ENCODE peak calls at places on chromosomes 11 and 22, in six cellular contexts. N is left ventricle myocardium inferior, D is GM20000, J is GM13976, X is dorsolateral prefrontal cortex, M is HCT116. O is an unnamed sample.

GRCh38 chr11:88415495-88415894 is 78.0 kb upstream of the CTSC start:
- DNase-seq in N (no peak), D (no peak), J (no peak), X (no peak), M (no peak), O (no peak)

GRCh38 chr11:78008174-78008573 is 13.7 kb upstream of the INTS4 start:
- DNase-seq in N (no peak), D (no peak), J (no peak), X (no peak), M (no peak), O (no peak)

GRCh38 chr11:129270471-129270870 is 78.3 kb upstream of the ARHGAP32 start:
- DNase-seq in N (no peak), D (no peak), J (no peak), X (no peak), M (no peak), O (no peak)

GRCh38 chr22:49960967-49961600 is 512 bp downstream of the PIM3 start:
- DNase-seq in N (peak), D (peak), J (no peak), X (no peak), M (no peak), O (peak)

GRCh38 chr22:41848468-41848867 is 15.6 kb downstream of the SREBF2 start:
- DNase-seq in N (peak), D (no peak), J (no peak), X (no peak), M (no peak), O (no peak)

GRCh38 chr11:68302256-68303054 is 9.9 kb upstream of the LRP5 start:
- DNase-seq in N (no peak), D (no peak), J (no peak), X (no peak), M (peak), O (no peak)

GRCh38 chr22:38345782-38346181 is 28.5 kb upstream of the CSNK1E start:
- DNase-seq in N (no peak), D (no peak), J (no peak), X (no peak), M (no peak), O (no peak)

GRCh38 chr11:35711173-35711910 is 48.8 kb downstream of the TRIM44 start:
- DNase-seq in N (no peak), D (no peak), J (no peak), X (no peak), M (no peak), O (no peak)

GRCh38 chr11:67640758-67641113 is 1.2 kb upstream of the TBX10 start:
- DNase-seq in N (no peak), D (no peak), J (no peak), X (no peak), M (no peak), O (no peak)

GRCh38 chr11:63620928-63621539 is 6.8 kb upstream of the PLAAT3 start:
- DNase-seq in N (no peak), D (no peak), J (no peak), X (no peak), M (no peak), O (no peak)

GRCh38 chr22:37999236-37999635 is 14.9 kb upstream of the SOX10 start:
- DNase-seq in N (no peak), D (no peak), J (no peak), X (no peak), M (peak), O (no peak)

GRCh38 chr11:23455291-23455864 is 595.1 kb upstream of the CCDC179 start:
- DNase-seq in N (no peak), D (no peak), J (no peak), X (no peak), M (no peak), O (no peak)

GRCh38 chr11:62555464-62556092 is 9.0 kb upstream of the AHNAK start:
- DNase-seq in N (peak), D (peak), J (peak), X (no peak), M (no peak), O (peak)

GRCh38 chr22:17570851-17571631 is 7.7 kb downstream of the SLC25A18 start:
- DNase-seq in N (peak), D (no peak), J (no peak), X (peak), M (no peak), O (no peak)

GRCh38 chr11:16790484-16791240 is 52.2 kb downstream of the C11orf58 start:
- DNase-seq in N (no peak), D (no peak), J (no peak), X (no peak), M (no peak), O (no peak)

GRCh38 chr11:595400-595799 is 19.1 kb downstream of the PHRF1 start:
- DNase-seq in N (no peak), D (no peak), J (no peak), X (no peak), M (no peak), O (no peak)

GRCh38 chr11:67269401-67270255 is 3.4 kb downstream of the GRK2 start:
- DNase-seq in N (no peak), D (no peak), J (no peak), X (peak), M (no peak), O (no peak)

GRCh38 chr11:6502382-6502781 is 5.3 kb downstream of the DNHD1 start:
- DNase-seq in N (no peak), D (no peak), J (no peak), X (no peak), M (no peak), O (no peak)

GRCh38 chr11:42524534-42525227 is 787.1 kb upstream of the API5 start:
- DNase-seq in N (peak), D (peak), J (peak), X (peak), M (no peak), O (peak)

GRCh38 chr11:30244255-30244654 is 13.4 kb downstream of the FSHB start:
- DNase-seq in N (no peak), D (no peak), J (no peak), X (no peak), M (peak), O (no peak)

GRCh38 chr22:42179616-42180015 is 49.0 kb upstream of the CYP2D6 start:
- DNase-seq in N (no peak), D (no peak), J (no peak), X (peak), M (no peak), O (no peak)

GRCh38 chr11:128471138-128471661 is 116.2 kb downstream of the ETS1 start:
- DNase-seq in N (no peak), D (peak), J (peak), X (no peak), M (no peak), O (peak)

GRCh38 chr11:43818220-43818619 is 62.4 kb upstream of the ALKBH3 start:
- DNase-seq in N (no peak), D (no peak), J (no peak), X (no peak), M (no peak), O (no peak)

GRCh38 chr11:8810331-8811301 is 100.4 kb upstream of the AKIP1 start:
- DNase-seq in N (peak), D (peak), J (peak), X (peak), M (no peak), O (peak)

GRCh38 chr22:17443413-17444203 is 74.3 kb downstream of the CECR2 start:
- DNase-seq in N (no peak), D (no peak), J (no peak), X (peak), M (no peak), O (no peak)

GRCh38 chr11:45725121-45725520 is 59.7 kb upstream of the CHST1 start:
- DNase-seq in N (no peak), D (no peak), J (no peak), X (peak), M (no peak), O (no peak)

GRCh38 chr22:43262990-43263644 is 76.2 kb upstream of the TTLL12 start:
- DNase-seq in N (peak), D (peak), J (peak), X (no peak), M (no peak), O (peak)

GRCh38 chr11:20357150-20357549 is 6.4 kb upstream of the HTATIP2 start:
- DNase-seq in N (no peak), D (no peak), J (no peak), X (no peak), M (no peak), O (no peak)

GRCh38 chr11:95119361-95120060 is 29.9 kb downstream of the ENDOD1 start:
- DNase-seq in N (no peak), D (no peak), J (no peak), X (no peak), M (no peak), O (no peak)

GRCh38 chr22:33328789-33329296 is 270.7 kb upstream of the SYN3 start:
- DNase-seq in N (no peak), D (no peak), J (no peak), X (no peak), M (no peak), O (no peak)

GRCh38 chr11:66951927-66952337 is 6.3 kb downstream of the PC start:
- DNase-seq in N (no peak), D (no peak), J (no peak), X (peak), M (no peak), O (no peak)

GRCh38 chr11:135074397-135074998 is 662.5 kb upstream of the B3GAT1 start:
- DNase-seq in N (no peak), D (no peak), J (no peak), X (no peak), M (no peak), O (no peak)

GRCh38 chr11:59283825-59284772 is 71.4 kb upstream of the MPEG1 start:
- DNase-seq in N (no peak), D (peak), J (peak), X (no peak), M (peak), O (peak)

GRCh38 chr11:86151188-86152005 is 82.5 kb upstream of the PICALM start:
- DNase-seq in N (peak), D (no peak), J (no peak), X (no peak), M (no peak), O (no peak)

GRCh38 chr11:110425751-110426545 is 3.8 kb upstream of the FDX1 start:
- DNase-seq in N (no peak), D (no peak), J (no peak), X (no peak), M (no peak), O (no peak)

GRCh38 chr11:86469491-86470388 is 95.1 kb downstream of the CCDC81 start:
- DNase-seq in N (no peak), D (no peak), J (no peak), X (no peak), M (no peak), O (no peak)

GRCh38 chr11:92342886-92343285 is 118.3 kb downstream of the FAT3 start:
- DNase-seq in N (no peak), D (no peak), J (no peak), X (no peak), M (no peak), O (no peak)

GRCh38 chr11:92342034-92342433 is 117.4 kb downstream of the FAT3 start:
- DNase-seq in N (no peak), D (no peak), J (no peak), X (no peak), M (no peak), O (no peak)

GRCh38 chr11:92346220-92346619 is 121.6 kb downstream of the FAT3 start:
- DNase-seq in N (no peak), D (no peak), J (no peak), X (no peak), M (no peak), O (no peak)

GRCh38 chr11:92340839-92341238 is 116.2 kb downstream of the FAT3 start:
- DNase-seq in N (no peak), D (no peak), J (no peak), X (no peak), M (no peak), O (no peak)
- TF ChIP-seq CTCF in N (peak), D (peak), J (peak), X (peak), M (no peak), O (peak)

DNA sequence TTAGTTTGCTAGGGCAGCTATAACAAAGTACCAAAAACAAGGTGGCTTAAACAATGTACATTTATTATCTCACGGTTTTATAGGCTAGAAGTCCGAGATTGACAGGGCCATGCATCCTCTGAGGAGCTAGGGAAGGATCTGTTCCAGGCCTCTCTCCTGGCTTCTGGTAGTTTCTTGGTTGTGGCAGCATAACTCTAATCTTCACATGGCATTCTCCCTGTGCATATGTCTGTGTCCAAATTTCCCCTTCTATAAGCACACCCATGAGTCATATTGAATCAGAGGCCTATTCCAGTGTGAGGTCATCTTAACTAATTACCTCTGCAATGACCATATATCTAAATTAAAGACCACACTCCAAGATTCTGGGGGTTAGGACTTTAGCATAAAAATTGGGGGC is 31.3 kb upstream of the MMP13 start:
- DNase-seq in N (no peak), D (no peak), J (no peak), X (no peak), M (no peak), O (no peak)
- TF ChIP-seq CTCF in N (no peak), D (no peak), J (no peak), X (no peak), M (no peak), O (no peak)

DNA sequence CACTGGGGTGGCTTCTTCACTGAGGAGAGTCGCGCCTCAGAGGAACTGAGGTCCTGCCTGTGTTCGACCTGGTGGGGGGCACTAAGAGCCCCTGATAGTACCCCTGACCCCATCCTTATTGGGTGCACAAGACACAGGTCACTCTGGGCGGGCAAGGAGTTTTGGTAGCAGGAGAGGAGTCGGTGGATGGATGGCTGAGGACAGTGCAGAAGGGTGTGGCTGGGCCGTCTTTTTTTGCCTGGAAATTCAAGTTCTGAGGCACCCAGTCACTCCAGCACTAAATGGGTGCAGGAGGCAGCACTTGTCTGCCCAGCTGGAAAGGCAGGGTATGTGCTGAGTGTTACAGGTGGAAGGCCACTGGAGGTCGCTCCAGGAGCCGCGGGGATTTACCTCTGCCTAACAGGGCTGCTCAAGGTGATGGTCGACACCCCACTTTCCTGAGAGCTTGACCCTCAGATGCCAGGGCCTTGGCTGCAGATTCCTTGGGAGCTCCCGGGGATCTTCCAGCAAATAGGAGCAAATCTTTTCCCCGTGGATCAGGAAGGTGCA is 960 bp downstream of the TSSC4 start:
- DNase-seq in N (no peak), D (no peak), J (no peak), X (no peak), M (no peak), O (no peak)
- TF ChIP-seq CTCF in N (no peak), D (no peak), J (no peak), X (no peak), M (no peak), O (no peak)

DNA sequence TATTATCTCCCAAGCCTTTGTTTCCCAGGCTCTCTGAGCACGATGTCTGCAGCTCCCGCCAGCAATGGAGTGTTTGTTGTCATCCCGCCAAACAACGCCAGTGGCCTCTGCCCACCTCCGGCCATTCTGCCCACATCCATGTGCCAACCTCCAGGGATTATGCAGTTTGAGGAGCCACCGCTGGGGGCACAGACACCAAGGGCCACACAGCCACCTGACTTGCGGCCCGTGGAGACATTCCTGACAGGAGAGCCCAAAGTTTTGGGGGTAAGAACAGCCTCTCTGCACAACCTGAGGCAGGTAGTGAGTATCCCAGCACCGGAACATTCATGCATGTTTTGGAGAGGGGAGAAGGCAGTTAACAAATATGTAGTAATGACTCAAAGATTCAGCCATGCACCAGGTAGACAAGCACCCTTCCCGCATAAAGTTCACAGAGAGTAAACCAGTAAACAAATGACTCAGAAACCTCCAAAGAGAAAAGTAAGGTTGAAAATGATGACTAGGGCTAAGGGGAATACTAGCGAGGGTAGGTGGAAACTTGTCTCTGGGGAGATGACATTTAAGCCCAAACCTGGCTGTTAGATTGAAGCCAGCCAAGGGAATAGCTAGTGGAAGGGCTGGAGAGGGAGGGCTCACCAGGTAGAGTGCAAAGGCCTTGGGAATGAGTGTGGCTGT is 7.2 kb downstream of the MS4A15 start:
- DNase-seq in N (no peak), D (peak), J (no peak), X (no peak), M (no peak), O (peak)
- TF ChIP-seq CTCF in N (no peak), D (no peak), J (no peak), X (no peak), M (no peak), O (no peak)

GRCh38 chr11:72349616-72350218 is 84.6 kb downstream of the CLPB start:
- DNase-seq in N (peak), D (no peak), J (no peak), X (peak), M (no peak), O (no peak)

GRCh38 chr11:72350752-72351151 is 83.6 kb downstream of the CLPB start:
- DNase-seq in N (no peak), D (no peak), J (no peak), X (no peak), M (no peak), O (no peak)

GRCh38 chr11:72354356-72355115 is 79.8 kb downstream of the CLPB start:
- DNase-seq in N (no peak), D (no peak), J (no peak), X (no peak), M (no peak), O (no peak)

GRCh38 chr11:72352859-72353551 is 81.3 kb downstream of the CLPB start:
- DNase-seq in N (no peak), D (peak), J (peak), X (no peak), M (no peak), O (peak)

GRCh38 chr11:72353861-72354260 is 80.5 kb downstream of the CLPB start:
- DNase-seq in N (no peak), D (no peak), J (no peak), X (no peak), M (no peak), O (no peak)
- TF ChIP-seq CTCF in N (no peak), D (no peak), J (no peak), X (peak), M (peak), O (peak)

GRCh38 chr22:39559456-39560105 is 11.0 kb upstream of the CACNA1I start:
- DNase-seq in N (no peak), D (peak), J (peak), X (no peak), M (no peak), O (peak)
- TF ChIP-seq CTCF in N (peak), D (peak), J (peak), X (peak), M (peak), O (peak)

DNA sequence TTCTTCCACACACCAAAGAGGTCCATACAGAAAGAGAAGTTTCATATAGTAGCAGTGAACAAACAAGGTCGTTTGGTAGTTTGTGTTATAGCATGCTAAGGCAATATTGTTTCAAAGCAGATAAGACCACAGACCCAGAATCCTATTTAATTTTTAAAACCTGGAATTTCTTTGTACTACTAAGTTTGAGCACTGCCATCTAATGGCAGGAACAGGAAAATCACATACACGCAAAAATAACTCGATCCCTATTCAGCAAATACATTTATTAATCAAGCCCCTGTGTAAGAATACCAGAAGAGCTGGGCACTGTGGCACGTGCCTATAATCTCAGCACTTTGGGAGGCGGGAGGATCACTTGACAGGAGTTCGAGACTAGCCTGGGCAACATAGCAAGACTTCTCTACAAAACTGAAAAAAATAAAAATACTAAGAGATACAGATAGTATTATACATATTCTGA is 2.9 kb upstream of the BTBD10 start:
- DNase-seq in N (no peak), D (peak), J (no peak), X (no peak), M (peak), O (peak)
- TF ChIP-seq CTCF in N (peak), D (peak), J (peak), X (peak), M (peak), O (peak)

GRCh38 chr11:75574698-75575265 is 12.7 kb downstream of the SERPINH1 start:
- DNase-seq in N (no peak), D (no peak), J (no peak), X (no peak), M (no peak), O (no peak)
- TF ChIP-seq CTCF in N (peak), D (no peak), J (no peak), X (no peak), M (peak), O (no peak)

GRCh38 chr22:39959640-39960447 is at the start of gene TMA7B:
- DNase-seq in N (no peak), D (no peak), J (no peak), X (peak), M (no peak), O (no peak)
- TF ChIP-seq CTCF in N (peak), D (no peak), J (no peak), X (peak), M (no peak), O (no peak)

GRCh38 chr22:31178859-31179258 is 18.9 kb downstream of the RNF185 start:
- DNase-seq in N (no peak), D (no peak), J (no peak), X (no peak), M (no peak), O (no peak)

GRCh38 chr22:31179345-31179744 is 19.4 kb downstream of the RNF185 start:
- DNase-seq in N (no peak), D (no peak), J (no peak), X (no peak), M (no peak), O (no peak)

GRCh38 chr22:31176923-31177322 is 16.9 kb downstream of the RNF185 start:
- DNase-seq in N (no peak), D (no peak), J (no peak), X (no peak), M (no peak), O (no peak)

GRCh38 chr22:31173386-31174145 is 13.6 kb downstream of the RNF185 start:
- DNase-seq in N (no peak), D (no peak), J (no peak), X (no peak), M (no peak), O (no peak)

GRCh38 chr22:31177420-31178162 is 17.6 kb downstream of the RNF185 start:
- DNase-seq in N (no peak), D (no peak), J (no peak), X (no peak), M (no peak), O (no peak)
- TF ChIP-seq CTCF in N (no peak), D (no peak), J (no peak), X (no peak), M (no peak), O (no peak)

O was measured in GM13977.